ENCODE peak calls at places on chromosome 12, in five cellular contexts. G is NCI-H1436; F is CD4-positive, alpha-beta T cell; V is B cell; D is pons. L is an unnamed sample.

GRCh38 chr12:106736051-106736957 is 38.2 kb upstream of the RIC8B start:
- DNase-seq in V (peak), D (no peak), G (no peak), F (no peak), L (no peak)

GRCh38 chr12:76588881-76589565 is 29.5 kb upstream of the OSBPL8 start:
- DNase-seq in F (no peak), G (no peak), V (no peak), D (no peak), L (no peak)

GRCh38 chr12:65496617-65497016 is 218.1 kb downstream of the MSRB3 start:
- DNase-seq in V (no peak), F (no peak), G (no peak), D (no peak), L (no peak)

GRCh38 chr12:70989232-70989631 is 68.7 kb upstream of the PTPRR start:
- DNase-seq in D (no peak), V (no peak), G (no peak), F (no peak), L (no peak)

GRCh38 chr12:10661338-10661737 is 12.5 kb downstream of the STYK1 start:
- DNase-seq in G (no peak), V (no peak), F (no peak), D (no peak), L (no peak)

GRCh38 chr12:105960319-105961076 is 178.3 kb downstream of the NUAK1 start:
- DNase-seq in D (no peak), F (no peak), V (no peak), G (no peak), L (no peak)

GRCh38 chr12:75699728-75700496 is 188.5 kb upstream of the KRR1 start:
- DNase-seq in G (no peak), V (no peak), D (no peak), F (no peak), L (no peak)

GRCh38 chr12:51898937-51899336 is 8.4 kb upstream of the ACVRL1 start:
- DNase-seq in D (no peak), F (no peak), G (no peak), V (no peak), L (no peak)

GRCh38 chr12:75725505-75726120 is 214.2 kb upstream of the KRR1 start:
- DNase-seq in D (peak), V (no peak), F (no peak), G (peak), L (no peak)

GRCh38 chr12:72241552-72241951 is 30.6 kb upstream of the TRHDE start:
- DNase-seq in G (no peak), D (no peak), V (no peak), F (no peak), L (no peak)

GRCh38 chr12:73678335-73678734 is 859.3 kb upstream of the ATXN7L3B start:
- DNase-seq in G (no peak), D (no peak), F (no peak), V (no peak), L (no peak)

GRCh38 chr12:117063162-117063911 is 35.9 kb downstream of the TESC start:
- DNase-seq in F (peak), V (peak), D (peak), G (no peak), L (peak)

GRCh38 chr12:57603758-57604453 is 718 bp upstream of the DTX3 start:
- DNase-seq in G (no peak), F (no peak), D (peak), V (no peak), L (no peak)

GRCh38 chr12:28189774-28190320 is 409 bp upstream of the CCDC91 start:
- DNase-seq in V (no peak), F (peak), G (no peak), D (no peak), L (no peak)

GRCh38 chr12:52235001-52235760 is 2.1 kb downstream of the KRT7 start:
- DNase-seq in G (no peak), D (no peak), V (no peak), F (no peak), L (no peak)

GRCh38 chr12:104669057-104669770 is 212.5 kb downstream of the CHST11 start:
- DNase-seq in D (peak), V (no peak), F (no peak), G (peak), L (no peak)

GRCh38 chr12:92167075-92167474 is 21.4 kb upstream of the BTG1 start:
- DNase-seq in F (no peak), D (no peak), G (peak), V (no peak), L (no peak)

GRCh38 chr12:88266851-88267360 is 124.8 kb downstream of the TMTC3 start:
- DNase-seq in F (no peak), G (no peak), V (no peak), D (no peak), L (no peak)

GRCh38 chr12:122123051-122123760 is 44.6 kb downstream of the MLXIP start:
- DNase-seq in V (peak), F (peak), D (peak), G (peak), L (peak)

GRCh38 chr12:118436986-118437385 is 60.6 kb downstream of the SUDS3 start:
- DNase-seq in G (no peak), V (no peak), D (no peak), F (no peak), L (no peak)

GRCh38 chr12:116406529-116406928 is 129.0 kb upstream of the MED13L start:
- DNase-seq in G (peak), V (no peak), F (no peak), D (peak), L (no peak)

GRCh38 chr12:5317556-5317955 is 114.4 kb upstream of the NTF3 start:
- DNase-seq in F (no peak), G (no peak), D (no peak), V (no peak), L (no peak)

GRCh38 chr12:13950502-13950901 is 30.9 kb downstream of the GRIN2B start:
- DNase-seq in D (no peak), V (no peak), F (no peak), G (no peak), L (no peak)

GRCh38 chr12:111720457-111720856 is 34.6 kb downstream of the ACAD10 start:
- DNase-seq in G (no peak), D (no peak), F (no peak), V (no peak), L (no peak)

GRCh38 chr12:42886160-42886559 is 296.6 kb upstream of the PRICKLE1 start:
- DNase-seq in F (no peak), V (no peak), D (no peak), G (no peak), L (no peak)

GRCh38 chr12:130041983-130042812 is 120.1 kb upstream of the FZD10 start:
- DNase-seq in G (peak), V (peak), D (no peak), F (peak), L (no peak)

GRCh38 chr12:52924764-52925716 is 20.2 kb upstream of the KRT8 start:
- DNase-seq in D (no peak), F (no peak), V (no peak), G (no peak), L (no peak)

GRCh38 chr12:5043589-5044419 is at the start of gene KCNA5:
- DNase-seq in D (no peak), G (no peak), V (peak), F (no peak), L (no peak)

GRCh38 chr12:69555461-69555860 is 29.8 kb upstream of the CCT2 start:
- DNase-seq in V (no peak), G (no peak), D (no peak), F (no peak), L (no peak)

GRCh38 chr12:1929241-1929984 is 11.0 kb upstream of the CACNA2D4 start:
- DNase-seq in D (no peak), F (no peak), G (no peak), V (no peak), L (no peak)

GRCh38 chr12:96516472-96517417 is 27.4 kb downstream of the CFAP54 start:
- DNase-seq in F (peak), V (peak), G (peak), D (peak), L (peak)

GRCh38 chr12:66014818-66015217 is 115.7 kb downstream of the LLPH start:
- DNase-seq in V (no peak), G (no peak), D (no peak), F (no peak), L (no peak)

GRCh38 chr12:48198985-48199384 is 4.1 kb downstream of the OR10AD1 start:
- DNase-seq in V (no peak), G (no peak), D (no peak), F (no peak), L (no peak)

GRCh38 chr12:69074559-69075349 is 141.8 kb upstream of the CPM start:
- DNase-seq in D (no peak), G (no peak), V (no peak), F (no peak), L (no peak)

L was measured in GM18507.